ENCODE peak calls at places on chromosomes 4 and X, in six cellular contexts. One of them, this sample, is unnamed.

GRCh38 chr4:82823062-82823461 is 24.5 kb upstream of the SCD5 start:
- DNase-seq in fibroblast of pulmonary artery: no peak
- DNase-seq in coronary artery: no peak
- DNase-seq in bronchial epithelial cell: peak; percentile 23
- DNase-seq in CD8-positive, alpha-beta memory T cell: no peak
- DNase-seq in Caco-2: no peak
- DNase-seq in this sample: peak; percentile 90

GRCh38 chr4:75249739-75250138 is 264.5 kb downstream of the RCHY1 start:
- DNase-seq in bronchial epithelial cell: no peak
- DNase-seq in fibroblast of pulmonary artery: no peak
- DNase-seq in CD8-positive, alpha-beta memory T cell: no peak
- DNase-seq in Caco-2: no peak
- DNase-seq in coronary artery: no peak
- DNase-seq in this sample: no peak

GRCh38 chrX:16786791-16787735 is 797 bp downstream of the TXLNG start:
- DNase-seq in coronary artery: no peak
- DNase-seq in fibroblast of pulmonary artery: peak; percentile 3
- DNase-seq in CD8-positive, alpha-beta memory T cell: peak; percentile 59
- DNase-seq in bronchial epithelial cell: no peak
- DNase-seq in Caco-2: no peak
- DNase-seq in this sample: no peak

GRCh38 chr4:1571165-1571908 is 112.8 kb downstream of the FAM53A start:
- DNase-seq in bronchial epithelial cell: no peak
- DNase-seq in Caco-2: no peak
- DNase-seq in coronary artery: no peak
- DNase-seq in CD8-positive, alpha-beta memory T cell: no peak
- DNase-seq in fibroblast of pulmonary artery: no peak
- DNase-seq in this sample: no peak

GRCh38 chr4:121353213-121353612 is 27.6 kb downstream of the QRFPR start:
- DNase-seq in bronchial epithelial cell: no peak
- DNase-seq in CD8-positive, alpha-beta memory T cell: no peak
- DNase-seq in Caco-2: no peak
- DNase-seq in coronary artery: no peak
- DNase-seq in fibroblast of pulmonary artery: no peak
- DNase-seq in this sample: no peak

GRCh38 chr4:181261279-181261678 is 981.9 kb upstream of the TENM3 start:
- DNase-seq in Caco-2: no peak
- DNase-seq in CD8-positive, alpha-beta memory T cell: no peak
- DNase-seq in bronchial epithelial cell: no peak
- DNase-seq in fibroblast of pulmonary artery: no peak
- DNase-seq in coronary artery: no peak
- DNase-seq in this sample: no peak

GRCh38 chrX:138127314-138127713 is 561.4 kb downstream of the ZIC3 start:
- DNase-seq in fibroblast of pulmonary artery: no peak
- DNase-seq in bronchial epithelial cell: peak; percentile 6
- DNase-seq in CD8-positive, alpha-beta memory T cell: no peak
- DNase-seq in coronary artery: no peak
- DNase-seq in Caco-2: no peak
- DNase-seq in this sample: no peak

GRCh38 chr4:24537025-24537424 is 47.3 kb downstream of the DHX15 start:
- DNase-seq in bronchial epithelial cell: no peak
- DNase-seq in coronary artery: no peak
- DNase-seq in Caco-2: no peak
- DNase-seq in CD8-positive, alpha-beta memory T cell: no peak
- DNase-seq in fibroblast of pulmonary artery: no peak
- DNase-seq in this sample: no peak

GRCh38 chr4:95984081-95984480 is 144.2 kb downstream of the PDHA2 start:
- DNase-seq in Caco-2: no peak
- DNase-seq in bronchial epithelial cell: no peak
- DNase-seq in coronary artery: no peak
- DNase-seq in fibroblast of pulmonary artery: no peak
- DNase-seq in CD8-positive, alpha-beta memory T cell: no peak
- DNase-seq in this sample: no peak

GRCh38 chr4:5928241-5928640 is 35.4 kb upstream of the CRMP1 start:
- DNase-seq in Caco-2: no peak
- DNase-seq in fibroblast of pulmonary artery: no peak
- DNase-seq in bronchial epithelial cell: no peak
- DNase-seq in coronary artery: peak; percentile 29
- DNase-seq in CD8-positive, alpha-beta memory T cell: no peak
- DNase-seq in this sample: no peak

GRCh38 chr4:37447886-37448285 is 203.3 kb downstream of the NWD2 start:
- DNase-seq in coronary artery: no peak
- DNase-seq in Caco-2: no peak
- DNase-seq in CD8-positive, alpha-beta memory T cell: no peak
- DNase-seq in fibroblast of pulmonary artery: peak; percentile 4
- DNase-seq in bronchial epithelial cell: peak; percentile 28
- DNase-seq in this sample: peak; percentile 78

GRCh38 chr4:36533944-36534343 is 252.5 kb downstream of the DTHD1 start:
- DNase-seq in bronchial epithelial cell: peak; percentile 62
- DNase-seq in fibroblast of pulmonary artery: no peak
- DNase-seq in CD8-positive, alpha-beta memory T cell: no peak
- DNase-seq in coronary artery: no peak
- DNase-seq in Caco-2: no peak
- DNase-seq in this sample: no peak

GRCh38 chr4:179625391-179625790 is 2183.2 kb upstream of the AGA start:
- DNase-seq in coronary artery: no peak
- DNase-seq in bronchial epithelial cell: peak; percentile 24
- DNase-seq in CD8-positive, alpha-beta memory T cell: no peak
- DNase-seq in fibroblast of pulmonary artery: peak; percentile 26
- DNase-seq in Caco-2: no peak
- DNase-seq in this sample: no peak

GRCh38 chr4:1369484-1370079 is 22.6 kb downstream of the UVSSA start:
- DNase-seq in coronary artery: no peak
- DNase-seq in fibroblast of pulmonary artery: no peak
- DNase-seq in bronchial epithelial cell: no peak
- DNase-seq in Caco-2: no peak
- DNase-seq in CD8-positive, alpha-beta memory T cell: no peak
- DNase-seq in this sample: no peak

GRCh38 chrX:56793112-56793430 is 64.0 kb downstream of the NBDY start:
- DNase-seq in Caco-2: no peak
- DNase-seq in fibroblast of pulmonary artery: no peak
- DNase-seq in bronchial epithelial cell: no peak
- DNase-seq in CD8-positive, alpha-beta memory T cell: no peak
- DNase-seq in coronary artery: no peak
- DNase-seq in this sample: no peak

GRCh38 chr4:109359040-109359646 is 56.7 kb upstream of the COL25A1 start:
- DNase-seq in coronary artery: no peak
- DNase-seq in CD8-positive, alpha-beta memory T cell: no peak
- DNase-seq in bronchial epithelial cell: no peak
- DNase-seq in Caco-2: no peak
- DNase-seq in fibroblast of pulmonary artery: no peak
- DNase-seq in this sample: no peak

GRCh38 chrX:67544281-67544680 is 460 bp downstream of the AR start:
- DNase-seq in fibroblast of pulmonary artery: peak; percentile 7
- DNase-seq in Caco-2: no peak
- DNase-seq in coronary artery: peak; percentile 75
- DNase-seq in CD8-positive, alpha-beta memory T cell: no peak
- DNase-seq in bronchial epithelial cell: no peak
- DNase-seq in this sample: no peak

GRCh38 chr4:94534401-94535312 is 82.9 kb downstream of the PDLIM5 start:
- DNase-seq in bronchial epithelial cell: peak; percentile 72
- DNase-seq in coronary artery: no peak
- DNase-seq in Caco-2: peak; percentile 45
- DNase-seq in fibroblast of pulmonary artery: peak; percentile 29
- DNase-seq in CD8-positive, alpha-beta memory T cell: no peak
- DNase-seq in this sample: peak; percentile 84

GRCh38 chr4:80986021-80986420 is 44.5 kb upstream of the BMP3 start:
- DNase-seq in bronchial epithelial cell: no peak
- DNase-seq in fibroblast of pulmonary artery: no peak
- DNase-seq in CD8-positive, alpha-beta memory T cell: no peak
- DNase-seq in Caco-2: no peak
- DNase-seq in coronary artery: no peak
- DNase-seq in this sample: no peak

GRCh38 chr4:73728091-73728741 is 12.2 kb upstream of the CXCL8 start:
- DNase-seq in CD8-positive, alpha-beta memory T cell: no peak
- DNase-seq in fibroblast of pulmonary artery: no peak
- DNase-seq in Caco-2: no peak
- DNase-seq in bronchial epithelial cell: no peak
- DNase-seq in coronary artery: no peak
- DNase-seq in this sample: no peak

GRCh38 chr4:173182403-173182802 is 13.8 kb downstream of the GALNT7 start:
- DNase-seq in coronary artery: no peak
- DNase-seq in fibroblast of pulmonary artery: peak; percentile 72
- DNase-seq in bronchial epithelial cell: peak; percentile 76
- DNase-seq in Caco-2: no peak
- DNase-seq in CD8-positive, alpha-beta memory T cell: no peak
- DNase-seq in this sample: no peak

GRCh38 chrX:10156199-10157031 is at the start of gene CLCN4:
- DNase-seq in bronchial epithelial cell: no peak
- DNase-seq in CD8-positive, alpha-beta memory T cell: no peak
- DNase-seq in Caco-2: peak; percentile 78
- DNase-seq in fibroblast of pulmonary artery: peak; percentile 58
- DNase-seq in coronary artery: no peak
- DNase-seq in this sample: peak; percentile 79

GRCh38 chrX:126552313-126553022 is at the start of gene DCAF12L1:
- DNase-seq in coronary artery: no peak
- DNase-seq in Caco-2: no peak
- DNase-seq in bronchial epithelial cell: no peak
- DNase-seq in CD8-positive, alpha-beta memory T cell: no peak
- DNase-seq in fibroblast of pulmonary artery: no peak
- DNase-seq in this sample: no peak

GRCh38 chrX:126551306-126551705 is 1.3 kb downstream of the DCAF12L1 start:
- DNase-seq in Caco-2: no peak
- DNase-seq in fibroblast of pulmonary artery: no peak
- DNase-seq in bronchial epithelial cell: no peak
- DNase-seq in coronary artery: no peak
- DNase-seq in CD8-positive, alpha-beta memory T cell: no peak
- DNase-seq in this sample: no peak

GRCh38 chrX:126557151-126557550 is 4.5 kb upstream of the DCAF12L1 start:
- DNase-seq in fibroblast of pulmonary artery: no peak
- DNase-seq in coronary artery: no peak
- DNase-seq in CD8-positive, alpha-beta memory T cell: no peak
- DNase-seq in Caco-2: no peak
- DNase-seq in bronchial epithelial cell: no peak
- DNase-seq in this sample: no peak

GRCh38 chrX:126550816-126551215 is 1.8 kb downstream of the DCAF12L1 start:
- DNase-seq in coronary artery: no peak
- DNase-seq in CD8-positive, alpha-beta memory T cell: no peak
- DNase-seq in fibroblast of pulmonary artery: no peak
- DNase-seq in Caco-2: no peak
- DNase-seq in bronchial epithelial cell: no peak
- DNase-seq in this sample: no peak

GRCh38 chrX:126551725-126552312 is 795 bp downstream of the DCAF12L1 start:
- DNase-seq in fibroblast of pulmonary artery: no peak
- DNase-seq in Caco-2: no peak
- DNase-seq in CD8-positive, alpha-beta memory T cell: no peak
- DNase-seq in coronary artery: no peak
- DNase-seq in bronchial epithelial cell: no peak
- DNase-seq in this sample: no peak
- H3K4me3 ChIP-seq in fibroblast of pulmonary artery: no peak overlapping the region
- H3K4me3 ChIP-seq in Caco-2: no peak overlapping the region
- H3K4me3 ChIP-seq in CD8-positive, alpha-beta memory T cell: no peak overlapping the region
- H3K4me3 ChIP-seq in coronary artery: no peak overlapping the region
- H3K4me3 ChIP-seq in bronchial epithelial cell: no peak overlapping the region
- H3K4me3 ChIP-seq in this sample: peak overlapping the region; percentile 69

GRCh38 chr4:126221717-126222116 is 907.0 kb downstream of the FAT4 start:
- DNase-seq in Caco-2: no peak
- DNase-seq in coronary artery: no peak
- DNase-seq in fibroblast of pulmonary artery: no peak
- DNase-seq in CD8-positive, alpha-beta memory T cell: no peak
- DNase-seq in bronchial epithelial cell: no peak
- DNase-seq in this sample: no peak

GRCh38 chr4:126213996-126214395 is 899.2 kb downstream of the FAT4 start:
- DNase-seq in bronchial epithelial cell: peak; percentile 20
- DNase-seq in coronary artery: no peak
- DNase-seq in Caco-2: no peak
- DNase-seq in fibroblast of pulmonary artery: no peak
- DNase-seq in CD8-positive, alpha-beta memory T cell: no peak
- DNase-seq in this sample: peak; percentile 7

GRCh38 chr4:126216611-126217010 is 901.9 kb downstream of the FAT4 start:
- DNase-seq in fibroblast of pulmonary artery: no peak
- DNase-seq in coronary artery: no peak
- DNase-seq in bronchial epithelial cell: no peak
- DNase-seq in Caco-2: no peak
- DNase-seq in CD8-positive, alpha-beta memory T cell: no peak
- DNase-seq in this sample: no peak

GRCh38 chr4:126221262-126221661 is 906.5 kb downstream of the FAT4 start:
- DNase-seq in bronchial epithelial cell: no peak
- DNase-seq in coronary artery: no peak
- DNase-seq in fibroblast of pulmonary artery: no peak
- DNase-seq in CD8-positive, alpha-beta memory T cell: no peak
- DNase-seq in Caco-2: no peak
- DNase-seq in this sample: no peak

DNA sequence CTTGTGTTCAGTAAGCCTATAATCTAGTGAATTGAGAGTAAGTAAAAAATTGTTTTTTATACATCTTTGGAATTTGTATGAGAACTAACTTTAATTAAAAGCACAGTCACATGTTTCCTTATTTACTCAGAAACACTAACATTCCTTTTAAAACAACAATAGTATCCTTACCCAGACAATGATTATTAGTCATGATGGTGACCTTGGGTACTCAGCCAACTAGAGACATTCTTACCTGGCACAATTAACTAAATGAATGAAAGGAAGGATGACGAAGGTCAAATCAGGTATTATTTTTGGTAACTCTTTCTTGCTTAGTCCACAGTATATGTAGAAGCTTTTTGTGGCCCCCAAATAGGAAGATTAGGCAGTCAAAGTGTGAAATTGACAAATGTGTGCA is 901.0 kb downstream of the FAT4 start:
- DNase-seq in fibroblast of pulmonary artery: peak; percentile 12
- DNase-seq in coronary artery: no peak
- DNase-seq in Caco-2: no peak
- DNase-seq in bronchial epithelial cell: peak; percentile 5
- DNase-seq in CD8-positive, alpha-beta memory T cell: no peak
- DNase-seq in this sample: no peak
- H3K4me3 ChIP-seq in fibroblast of pulmonary artery: no peak overlapping the region
- H3K4me3 ChIP-seq in coronary artery: no peak overlapping the region
- H3K4me3 ChIP-seq in Caco-2: no peak overlapping the region
- H3K4me3 ChIP-seq in bronchial epithelial cell: no peak overlapping the region
- H3K4me3 ChIP-seq in CD8-positive, alpha-beta memory T cell: no peak overlapping the region
- H3K4me3 ChIP-seq in this sample: no peak overlapping the region

GRCh38 chrX:49155900-49156837 is 6.4 kb upstream of the MAGIX start:
- DNase-seq in CD8-positive, alpha-beta memory T cell: peak; percentile 92
- DNase-seq in bronchial epithelial cell: peak; percentile 79
- DNase-seq in coronary artery: peak; percentile 92
- DNase-seq in fibroblast of pulmonary artery: peak; percentile 88
- DNase-seq in Caco-2: peak; percentile 89
- DNase-seq in this sample: peak; percentile 84
- H3K4me3 ChIP-seq in CD8-positive, alpha-beta memory T cell: peak overlapping the region; percentile 65
- H3K4me3 ChIP-seq in bronchial epithelial cell: peak overlapping the region; percentile 60
- H3K4me3 ChIP-seq in coronary artery: peak overlapping the region; percentile 73
- H3K4me3 ChIP-seq in fibroblast of pulmonary artery: peak overlapping the region; percentile 56
- H3K4me3 ChIP-seq in Caco-2: peak overlapping the region; percentile 63
- H3K4me3 ChIP-seq in this sample: peak overlapping the region; percentile 59

GRCh38 chr4:159179310-159179958 is 76.6 kb downstream of the RAPGEF2 start:
- DNase-seq in bronchial epithelial cell: no peak
- DNase-seq in Caco-2: no peak
- DNase-seq in coronary artery: no peak
- DNase-seq in fibroblast of pulmonary artery: no peak
- DNase-seq in CD8-positive, alpha-beta memory T cell: no peak
- DNase-seq in this sample: no peak
- H3K4me3 ChIP-seq in bronchial epithelial cell: no peak overlapping the region
- H3K4me3 ChIP-seq in Caco-2: no peak overlapping the region
- H3K4me3 ChIP-seq in coronary artery: peak overlapping the region; percentile 24
- H3K4me3 ChIP-seq in fibroblast of pulmonary artery: no peak overlapping the region
- H3K4me3 ChIP-seq in CD8-positive, alpha-beta memory T cell: no peak overlapping the region
- H3K4me3 ChIP-seq in this sample: no peak overlapping the region

This sample was measured in trophoblast cell.